ENCODE peak calls at places on chromosome 20, in eight cellular contexts. Z is psoas muscle; H is CD4-positive, alpha-beta T cell; M is IMR-90; O is kidney epithelial cell; G is retinal pigment epithelial cell; B is GM13976; N is esophagus squamous epithelium. C is an unnamed sample.

GRCh38 chr20:41226426-41226825 is 89.1 kb downstream of the PLCG1 start:
- DNase-seq in O (no peak), B (no peak), G (no peak), Z (no peak), M (no peak), N (no peak), H (no peak), C (no peak)

GRCh38 chr20:46894579-46894958 is at the start of gene EYA2:
- DNase-seq in O (no peak), Z (peak), H (no peak), G (no peak), M (peak), B (no peak), N (no peak), C (no peak)

GRCh38 chr20:48823960-48824497 is 3.8 kb downstream of the PREX1 start:
- DNase-seq in Z (no peak), M (peak), O (peak), N (no peak), B (peak), G (no peak), H (peak), C (no peak)

GRCh38 chr20:32052792-32053362 is 835 bp downstream of the HCK start:
- DNase-seq in N (no peak), O (no peak), H (no peak), G (no peak), B (peak), Z (peak), M (no peak), C (no peak)

GRCh38 chr20:44038681-44039123 is 124.0 kb downstream of the TOX2 start:
- DNase-seq in N (no peak), O (no peak), H (no peak), M (no peak), Z (no peak), G (no peak), B (no peak), C (no peak)

GRCh38 chr20:24690408-24690807 is 221.0 kb downstream of the SYNDIG1 start:
- DNase-seq in Z (no peak), B (no peak), G (no peak), O (no peak), H (no peak), M (no peak), N (no peak), C (no peak)

GRCh38 chr20:44104807-44105517 is 82.0 kb downstream of the JPH2 start:
- DNase-seq in B (no peak), Z (no peak), M (peak), O (no peak), H (no peak), N (no peak), G (no peak), C (no peak)

GRCh38 chr20:50481741-50482140 is 28.4 kb upstream of the PTPN1 start:
- DNase-seq in G (no peak), B (no peak), M (no peak), O (no peak), N (no peak), Z (no peak), H (no peak), C (no peak)

GRCh38 chr20:58630063-58630462 is 21.0 kb upstream of the STX16 start:
- DNase-seq in H (no peak), N (no peak), B (no peak), Z (no peak), O (no peak), G (no peak), M (peak), C (no peak)

GRCh38 chr20:3157817-3158216 is 1.8 kb downstream of the FASTKD5 start:
- DNase-seq in B (no peak), M (no peak), H (no peak), G (no peak), Z (no peak), O (no peak), N (no peak), C (no peak)

DNA sequence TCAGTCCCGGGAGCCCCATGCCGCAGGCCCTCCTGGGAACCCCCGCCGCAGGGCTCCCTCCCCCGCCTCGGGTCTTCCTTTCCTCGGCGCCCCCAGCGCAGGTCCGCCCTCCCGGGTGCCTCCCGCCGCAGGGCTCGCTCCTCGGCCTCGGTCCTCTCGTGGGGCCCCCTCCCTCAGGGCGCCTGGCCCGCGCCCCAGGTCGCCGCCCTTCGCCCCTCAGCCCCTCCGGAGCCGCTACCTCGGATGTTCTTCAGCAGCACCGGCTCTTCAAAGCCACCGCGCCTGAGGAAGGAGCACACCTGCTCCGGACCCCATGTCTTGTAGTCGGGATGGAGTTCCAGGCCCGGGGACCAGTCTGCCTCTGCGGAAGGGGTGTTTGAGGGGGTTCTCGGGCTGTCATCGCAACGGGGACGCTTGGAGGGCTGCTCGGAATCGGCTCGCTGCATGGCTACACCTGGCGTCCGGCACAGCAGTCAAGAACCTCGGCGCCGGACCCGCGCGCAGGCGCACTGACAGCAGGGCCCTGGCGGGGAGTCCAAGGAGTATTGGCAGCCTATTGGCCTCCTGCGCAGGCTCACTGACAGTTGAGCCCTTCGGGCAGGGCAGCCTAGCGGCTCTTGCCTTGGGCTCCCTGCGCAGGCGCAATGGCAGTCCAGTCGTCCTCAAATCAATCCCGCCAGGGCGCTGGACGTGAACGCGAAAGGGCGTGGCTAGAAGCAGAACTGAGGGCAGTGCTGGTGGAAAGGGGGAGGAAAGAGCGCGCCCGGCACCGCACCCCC is at the start of gene SAMHD1:
- DNase-seq in M (peak), N (peak), G (peak), B (peak), Z (peak), H (peak), O (peak), C (peak)
- TF ChIP-seq CTCF in M (no peak), N (peak), G (no peak), B (no peak), Z (no peak), H (no peak), O (no peak), C (no peak)

GRCh38 chr20:15848126-15848525 is 725.1 kb downstream of the KIF16B start:
- DNase-seq in G (no peak), N (no peak), B (no peak), O (no peak), Z (no peak), M (no peak), H (no peak), C (no peak)

GRCh38 chr20:15847415-15847814 is 725.8 kb downstream of the KIF16B start:
- DNase-seq in N (no peak), G (no peak), O (no peak), M (no peak), B (no peak), Z (no peak), H (no peak), C (no peak)

GRCh38 chr20:15846446-15846845 is 726.8 kb downstream of the KIF16B start:
- DNase-seq in N (no peak), B (no peak), O (no peak), M (no peak), Z (no peak), G (no peak), H (no peak), C (no peak)

GRCh38 chr20:15838466-15838865 is 734.8 kb downstream of the KIF16B start:
- DNase-seq in H (no peak), N (no peak), G (no peak), M (no peak), B (no peak), Z (no peak), O (no peak), C (no peak)

GRCh38 chr20:15842872-15843271 is 730.4 kb downstream of the KIF16B start:
- DNase-seq in H (no peak), Z (no peak), O (no peak), G (no peak), B (peak), M (no peak), N (no peak), C (no peak)
- TF ChIP-seq CTCF in H (no peak), Z (no peak), O (no peak), G (no peak), B (no peak), M (no peak), N (no peak), C (no peak)

GRCh38 chr20:17655286-17655651 is 26.8 kb downstream of the RRBP1 start:
- DNase-seq in B (peak), H (no peak), O (no peak), N (no peak), Z (no peak), G (no peak), M (no peak), C (no peak)
- TF ChIP-seq CTCF in B (no peak), H (peak), O (no peak), N (no peak), Z (no peak), G (no peak), M (no peak), C (peak)

GRCh38 chr20:9031951-9032350 is 36.9 kb upstream of the PLCB4 start:
- DNase-seq in H (no peak), O (no peak), G (no peak), Z (no peak), B (no peak), M (peak), N (no peak), C (no peak)
- TF ChIP-seq CTCF in H (no peak), O (no peak), G (no peak), Z (no peak), B (no peak), M (no peak), N (no peak), C (no peak)

C was measured in mesothelial cell of epicardium.